ENCODE peak calls at places on chromosomes 12 and 14, in seven cellular contexts. T is endothelial cell, V is natural killer cell, L is HFFc6, A is brain microvascular endothelial cell, Y is Panc1, S is type B pancreatic cell. Q is an unnamed sample.

GRCh38 chr14:62378057-62378456 is 615.8 kb downstream of the SNAPC1 start:
- DNase-seq in T (no peak), V (no peak), L (no peak), A (no peak), Y (no peak), S (no peak), Q (no peak)

GRCh38 chr12:71439613-71440392 is at the start of gene LGR5:
- DNase-seq in T (peak), V (no peak), L (no peak), A (no peak), Y (no peak), S (peak), Q (peak)

GRCh38 chr14:76034566-76034965 is 49.0 kb downstream of the IFT43 start:
- DNase-seq in T (no peak), V (no peak), L (peak), A (no peak), Y (no peak), S (no peak), Q (no peak)

GRCh38 chr12:62700091-62700490 is 233.5 kb downstream of the MON2 start:
- DNase-seq in T (no peak), V (no peak), L (peak), A (peak), Y (no peak), S (no peak), Q (no peak)

GRCh38 chr14:73452341-73453191 is 5.8 kb downstream of the NUMB start:
- DNase-seq in T (no peak), V (no peak), L (peak), A (peak), Y (no peak), S (no peak), Q (no peak)

GRCh38 chr12:79547735-79548347 is 142.9 kb downstream of the PAWR start:
- DNase-seq in T (peak), V (no peak), L (peak), A (peak), Y (peak), S (no peak), Q (peak)

GRCh38 chr12:16573652-16574077 is 32.3 kb downstream of the LMO3 start:
- DNase-seq in T (no peak), V (no peak), L (no peak), A (no peak), Y (no peak), S (no peak), Q (no peak)

GRCh38 chr12:65093571-65093970 is 27.5 kb downstream of the WIF1 start:
- DNase-seq in T (no peak), V (no peak), L (no peak), A (no peak), Y (no peak), S (no peak), Q (no peak)

GRCh38 chr12:118633071-118633470 is 256.7 kb downstream of the SUDS3 start:
- DNase-seq in T (no peak), V (no peak), L (no peak), A (no peak), Y (no peak), S (no peak), Q (no peak)

GRCh38 chr12:6605425-6606330 is 1.5 kb downstream of the CHD4 start:
- DNase-seq in T (peak), V (no peak), L (peak), A (no peak), Y (no peak), S (no peak), Q (peak)

GRCh38 chr12:106084048-106084671 is 54.6 kb downstream of the NUAK1 start:
- DNase-seq in T (no peak), V (no peak), L (peak), A (peak), Y (no peak), S (no peak), Q (no peak)

GRCh38 chr12:9334026-9334692 is 126.0 kb upstream of the PZP start:
- DNase-seq in T (no peak), V (no peak), L (no peak), A (no peak), Y (no peak), S (no peak), Q (no peak)

GRCh38 chr12:25797949-25798348 is 160.5 kb upstream of the RASSF8 start:
- DNase-seq in T (no peak), V (no peak), L (no peak), A (no peak), Y (no peak), S (no peak), Q (no peak)

GRCh38 chr14:101525646-101526527 is 35.4 kb upstream of the DIO3 start:
- DNase-seq in T (no peak), V (no peak), L (no peak), A (no peak), Y (no peak), S (no peak), Q (no peak)

GRCh38 chr12:47509398-47509851 is 196.4 kb downstream of the RPAP3 start:
- DNase-seq in T (no peak), V (no peak), L (peak), A (peak), Y (no peak), S (no peak), Q (no peak)

DNA sequence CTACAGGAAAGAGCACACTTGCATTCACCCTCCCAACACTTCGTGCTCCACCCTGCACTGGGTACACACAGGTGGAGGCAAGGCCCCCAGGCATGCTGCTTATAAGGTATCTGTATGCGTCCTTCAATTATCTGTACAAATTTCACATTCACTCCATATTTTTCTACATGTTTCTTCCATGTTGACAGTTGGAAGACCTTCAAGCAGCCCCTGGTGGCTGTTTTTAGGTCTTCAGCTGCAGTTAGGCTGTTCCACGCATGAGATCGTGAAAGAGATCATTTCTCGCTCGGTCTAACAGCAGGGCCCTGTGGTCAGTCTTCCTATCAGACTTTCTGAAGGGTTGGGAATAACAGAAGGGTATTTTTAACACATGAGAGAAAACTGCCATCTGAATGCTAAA is 47.1 kb downstream of the PLXNC1 start:
- DNase-seq in T (no peak), V (no peak), L (no peak), A (no peak), Y (no peak), S (no peak), Q (no peak)
- TF ChIP-seq CTCF in T (no peak), V (peak), L (peak), A (peak), Y (no peak), S (peak), Q (no peak)

DNA sequence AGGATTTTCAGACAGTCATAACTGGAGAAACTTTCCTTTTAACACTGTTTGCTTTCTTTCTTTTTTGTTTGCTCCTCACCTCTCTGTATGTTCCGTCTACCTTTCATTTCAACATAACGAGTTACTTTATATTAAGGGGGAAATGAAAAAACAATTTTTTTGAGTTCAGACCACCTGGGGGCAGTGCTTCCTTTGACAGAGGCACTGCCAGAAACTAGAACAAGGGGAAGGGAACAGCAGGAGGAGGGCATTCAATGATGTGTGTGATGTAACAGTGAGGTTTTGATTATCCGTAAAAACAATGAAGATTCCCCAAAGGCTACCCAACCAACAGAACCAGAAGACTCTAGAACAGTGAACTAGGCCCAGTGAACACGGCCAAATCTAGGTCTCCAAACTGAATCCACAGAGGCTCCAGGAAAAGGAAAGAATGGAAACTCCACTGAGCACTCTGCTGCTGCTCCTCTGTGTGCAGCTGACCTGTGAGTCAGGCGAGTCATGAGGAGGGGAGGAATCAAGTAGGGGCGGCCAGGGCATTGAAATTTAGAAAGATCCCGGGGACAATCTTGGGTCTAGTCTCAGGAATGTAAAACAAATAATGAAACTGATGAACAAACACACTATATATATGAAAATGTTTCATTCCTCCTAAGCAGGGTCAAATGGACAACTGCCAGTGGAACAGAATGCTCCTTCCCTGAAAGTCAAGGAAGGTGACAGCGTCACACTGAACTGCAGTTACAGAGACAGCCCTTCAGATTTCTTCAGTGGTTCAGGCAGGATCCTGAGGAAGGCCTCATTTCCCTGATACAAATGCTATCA is 323.5 kb downstream of the DAD1 start:
- DNase-seq in T (no peak), V (no peak), L (no peak), A (peak), Y (no peak), S (no peak), Q (no peak)
- TF ChIP-seq CTCF in T (no peak), V (no peak), L (peak), A (peak), Y (no peak), S (peak), Q (no peak)

GRCh38 chr12:121823101-121823726 is 19.4 kb downstream of the SETD1B start:
- DNase-seq in T (no peak), V (no peak), L (no peak), A (no peak), Y (no peak), S (no peak), Q (no peak)
- TF ChIP-seq CTCF in T (no peak), V (no peak), L (no peak), A (peak), Y (no peak), S (no peak), Q (no peak)

DNA sequence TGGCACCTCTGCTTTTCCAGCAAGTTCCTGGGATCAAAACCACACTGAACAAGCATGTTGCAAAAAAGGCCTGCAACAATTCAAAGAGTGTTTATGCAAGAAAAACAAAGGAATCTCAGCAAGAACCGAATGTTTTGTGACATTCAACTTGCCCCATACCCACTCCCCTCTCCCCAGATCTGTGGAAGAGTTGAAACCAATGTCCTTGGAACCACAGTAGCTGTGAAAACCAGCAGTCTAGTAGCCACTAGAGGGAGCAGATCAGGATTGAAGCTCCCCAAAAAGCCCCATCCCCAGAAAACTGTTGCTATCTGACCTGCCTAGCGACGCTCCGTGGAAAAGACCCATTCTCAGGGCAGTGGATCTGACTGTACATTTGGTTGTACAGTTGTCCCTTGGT is 27.1 kb downstream of the PRKAB1 start:
- DNase-seq in T (no peak), V (no peak), L (no peak), A (peak), Y (no peak), S (no peak), Q (no peak)
- TF ChIP-seq CTCF in T (no peak), V (no peak), L (peak), A (peak), Y (peak), S (peak), Q (no peak)

DNA sequence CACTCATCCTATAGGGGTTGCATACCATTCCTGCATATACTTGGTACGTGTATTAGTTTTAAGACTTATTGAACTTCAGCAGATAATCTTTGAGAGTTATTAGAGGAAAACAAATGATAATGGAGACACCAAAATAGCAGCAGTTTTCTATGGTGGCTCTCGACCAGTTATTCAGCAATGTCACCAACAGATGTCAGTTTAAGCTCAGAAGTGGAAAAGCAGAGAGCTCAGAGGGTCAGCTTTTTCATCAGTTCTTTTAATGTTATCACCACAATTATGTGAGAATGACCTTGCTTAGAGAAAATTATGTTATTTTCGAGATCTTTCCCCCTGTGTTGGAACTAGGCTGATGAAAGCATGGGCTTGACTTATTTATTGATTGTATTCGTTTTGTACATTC is 32.0 kb downstream of the PTPN11 start:
- DNase-seq in T (no peak), V (no peak), L (no peak), A (no peak), Y (no peak), S (no peak), Q (no peak)
- TF ChIP-seq CTCF in T (no peak), V (no peak), L (no peak), A (no peak), Y (no peak), S (no peak), Q (no peak)

GRCh38 chr14:105013150-105013787 is 7.6 kb downstream of the CDCA4 start:
- DNase-seq in T (no peak), V (no peak), L (no peak), A (no peak), Y (no peak), S (no peak), Q (no peak)
- TF ChIP-seq CTCF in T (no peak), V (no peak), L (no peak), A (peak), Y (no peak), S (no peak), Q (no peak)

GRCh38 chr12:122834229-122834920 is 882 bp upstream of the HIP1R start:
- DNase-seq in T (peak), V (no peak), L (peak), A (no peak), Y (no peak), S (no peak), Q (peak)
- TF ChIP-seq CTCF in T (no peak), V (no peak), L (peak), A (peak), Y (no peak), S (peak), Q (no peak)

GRCh38 chr14:103651585-103651984 is 22.6 kb downstream of the KLC1 start:
- DNase-seq in T (no peak), V (no peak), L (no peak), A (no peak), Y (no peak), S (no peak), Q (no peak)
- TF ChIP-seq CTCF in T (no peak), V (no peak), L (no peak), A (no peak), Y (no peak), S (no peak), Q (no peak)

GRCh38 chr14:31326111-31326510 is 94.2 kb downstream of the HEATR5A start:
- DNase-seq in T (no peak), V (no peak), L (no peak), A (peak), Y (peak), S (no peak), Q (no peak)
- TF ChIP-seq CTCF in T (no peak), V (no peak), L (peak), A (peak), Y (no peak), S (no peak), Q (no peak)

Q was measured in testis.